ENCODE peak calls at places on chromosome 13, in four cellular contexts. R is HCT116; T is activated CD8-positive, alpha-beta T cell treated with anti-CD3 and anti-CD28 coated beads for 36 hours; W is lower lobe of right lung. U is an unnamed sample.

GRCh38 chr13:24997367-24997967 is 98.5 kb upstream of the PABPC3 start:
- ATAC-seq in R (no peak), W (no peak), T (no peak), U (no peak)

GRCh38 chr13:29435125-29435911 is 160.2 kb downstream of the SLC7A1 start:
- ATAC-seq in W (peak), R (no peak), T (no peak), U (peak)

GRCh38 chr13:77745784-77746183 is 48.3 kb downstream of the SLAIN1 start:
- ATAC-seq in R (no peak), T (no peak), W (no peak), U (no peak)

GRCh38 chr13:43915451-43915850 is 35.7 kb downstream of the LACC1 start:
- ATAC-seq in W (no peak), R (no peak), T (no peak), U (no peak)

GRCh38 chr13:42412812-42413795 is 141.2 kb downstream of the AKAP11 start:
- ATAC-seq in T (peak), W (no peak), R (no peak), U (no peak)

GRCh38 chr13:49560270-49561063 is 24.9 kb downstream of the RCBTB1 start:
- ATAC-seq in W (peak), T (no peak), R (no peak), U (no peak)

GRCh38 chr13:99926014-99926731 is 45.4 kb downstream of the ZIC5 start:
- ATAC-seq in W (peak), T (no peak), R (peak), U (no peak)

GRCh38 chr13:50140153-50140552 is 124.9 kb downstream of the KCNRG start:
- ATAC-seq in W (no peak), T (peak), R (no peak), U (no peak)

GRCh38 chr13:103510007-103510406 is 443.8 kb upstream of the SLC10A2 start:
- ATAC-seq in W (no peak), T (no peak), R (peak), U (no peak)

GRCh38 chr13:42709276-42709675 is 72.1 kb upstream of the FAM216B start:
- ATAC-seq in W (no peak), T (no peak), R (no peak), U (no peak)

GRCh38 chr13:80126382-80127068 is 214.4 kb downstream of the SPRY2 start:
- ATAC-seq in T (no peak), W (no peak), R (no peak), U (no peak)
- TF ChIP-seq CTCF in T (no peak), W (no peak), R (no peak), U (no peak)

GRCh38 chr13:81957121-81957520 is 1616.2 kb upstream of the SPRY2 start:
- ATAC-seq in W (no peak), T (no peak), R (no peak), U (no peak)
- TF ChIP-seq CTCF in W (no peak), T (no peak), R (peak), U (no peak)

GRCh38 chr13:111531505-111531904 is 211.1 kb downstream of the TEX29 start:
- ATAC-seq in W (no peak), T (no peak), R (peak), U (no peak)
- TF ChIP-seq CTCF in W (no peak), T (no peak), R (peak), U (no peak)

GRCh38 chr13:27281420-27281819 is 10.8 kb downstream of the RASL11A start:
- ATAC-seq in T (no peak), R (no peak), W (no peak), U (no peak)

GRCh38 chr13:27280841-27281240 is 10.2 kb downstream of the RASL11A start:
- ATAC-seq in R (no peak), W (no peak), T (no peak), U (no peak)

GRCh38 chr13:27288397-27288796 is 17.8 kb downstream of the RASL11A start:
- ATAC-seq in R (no peak), W (no peak), T (no peak), U (no peak)

GRCh38 chr13:27280009-27280646 is 9.5 kb downstream of the RASL11A start:
- ATAC-seq in R (no peak), W (no peak), T (no peak), U (no peak)

DNA sequence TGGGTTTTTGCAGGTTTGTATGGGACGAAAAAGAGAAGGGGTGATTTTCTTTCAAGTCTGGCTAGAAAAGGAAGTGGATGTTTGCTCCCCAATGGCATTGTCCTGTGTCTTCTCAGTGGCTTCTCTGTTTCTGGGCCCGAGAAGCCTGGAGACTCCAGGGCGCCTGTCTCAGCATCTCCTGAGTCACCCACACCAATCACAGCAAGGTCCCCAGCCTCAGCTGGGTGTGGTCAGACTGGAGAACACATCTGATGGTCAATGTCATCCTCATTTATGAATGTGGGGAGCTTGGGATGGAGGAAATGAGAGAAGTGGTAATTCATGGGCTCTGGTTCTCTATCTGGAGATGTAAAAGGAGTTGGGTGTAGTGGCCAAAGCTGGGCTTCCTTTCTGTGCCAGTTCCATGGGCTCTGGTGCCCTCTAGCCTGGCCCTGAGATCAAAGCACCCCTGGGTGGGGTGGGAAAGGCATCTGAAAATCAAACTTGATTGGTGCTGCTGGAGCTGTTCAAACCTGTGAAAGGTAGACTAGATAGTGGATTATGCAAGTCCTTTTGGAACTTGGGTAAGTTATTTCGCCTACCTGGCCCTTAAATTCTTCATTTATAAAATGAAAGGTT is 13.4 kb downstream of the RASL11A start:
- ATAC-seq in W (peak), R (peak), T (peak), U (no peak)
- TF ChIP-seq CTCF in W (peak), R (peak), T (no peak), U (peak)

GRCh38 chr13:86562876-86563275 is 763.7 kb upstream of the SLITRK6 start:
- ATAC-seq in W (no peak), R (no peak), T (no peak), U (no peak)

GRCh38 chr13:86569119-86569518 is 769.9 kb upstream of the SLITRK6 start:
- ATAC-seq in W (no peak), R (no peak), T (no peak), U (no peak)

GRCh38 chr13:86569974-86570373 is 770.8 kb upstream of the SLITRK6 start:
- ATAC-seq in R (no peak), T (no peak), W (no peak), U (no peak)

GRCh38 chr13:86563308-86563707 is 764.1 kb upstream of the SLITRK6 start:
- ATAC-seq in R (no peak), T (no peak), W (no peak), U (no peak)

DNA sequence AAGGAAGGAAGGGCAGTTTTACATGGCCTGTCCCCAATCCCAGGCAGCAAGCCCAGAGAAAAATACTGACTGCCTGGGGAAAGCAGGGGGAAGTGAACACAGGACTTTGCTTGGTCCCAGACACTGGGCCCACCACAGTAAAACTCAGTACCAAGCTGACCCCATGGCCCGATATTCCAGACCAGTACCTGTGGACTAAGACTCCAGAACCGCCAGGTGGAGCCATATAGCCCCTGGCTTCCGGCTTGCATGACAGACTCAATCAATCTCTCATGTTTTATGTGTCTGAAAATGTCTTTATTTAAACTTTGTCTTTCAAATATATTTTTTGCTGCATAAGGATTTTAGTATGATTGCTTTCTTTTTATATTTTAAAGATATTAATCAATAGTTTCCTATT is 767.9 kb upstream of the SLITRK6 start:
- ATAC-seq in R (no peak), T (no peak), W (no peak), U (no peak)
- TF ChIP-seq CTCF in R (no peak), T (no peak), W (no peak), U (no peak)

DNA sequence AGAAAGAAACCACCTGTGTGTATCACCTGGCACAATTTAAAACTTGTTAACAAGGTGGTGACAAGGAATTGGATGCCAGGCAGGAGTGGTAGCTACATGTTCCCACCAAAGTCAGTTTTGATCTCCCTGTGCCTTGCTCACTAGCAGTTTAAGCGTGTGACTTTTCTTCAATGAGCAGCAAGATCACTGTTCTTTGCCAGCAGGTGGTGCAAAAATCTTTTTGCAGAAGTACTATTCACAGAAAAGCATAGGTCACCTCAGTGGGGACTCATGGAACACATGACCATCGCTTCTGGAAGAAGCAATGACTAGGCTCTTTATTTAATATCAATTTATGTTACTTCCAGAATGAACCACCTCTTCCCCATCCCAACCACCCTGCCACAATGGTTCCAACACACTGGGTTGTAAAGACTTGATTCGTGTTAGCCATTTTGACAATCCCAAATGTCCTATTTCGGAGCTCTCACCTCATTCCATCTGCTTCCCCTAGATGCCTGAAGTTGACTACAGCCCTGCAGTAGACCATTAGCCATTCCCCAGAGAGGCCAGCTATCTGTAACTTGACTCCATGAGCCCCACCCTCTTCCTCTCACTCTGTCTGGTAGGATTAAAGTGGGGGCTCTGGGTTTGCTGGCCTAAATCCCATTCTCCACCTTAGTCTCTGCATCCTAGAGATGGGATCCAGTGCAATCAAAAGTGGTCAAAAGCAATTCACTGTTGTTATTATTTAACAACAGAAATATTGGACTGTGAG is 59.1 kb upstream of the TNFRSF19 start:
- ATAC-seq in T (no peak), W (no peak), R (peak), U (no peak)
- TF ChIP-seq CTCF in T (no peak), W (peak), R (peak), U (no peak)

GRCh38 chr13:71483733-71484132 is 383.3 kb downstream of the DACH1 start:
- ATAC-seq in T (no peak), R (no peak), W (no peak), U (no peak)

GRCh38 chr13:71477735-71478134 is 389.3 kb downstream of the DACH1 start:
- ATAC-seq in T (no peak), R (no peak), W (no peak), U (no peak)
- TF ChIP-seq CTCF in T (peak), R (peak), W (peak), U (no peak)

U was measured in gastroesophageal sphincter.